ENCODE peak calls at places on chromosomes 11 and 22, in four cellular contexts. R is SJCRH30, D is Peyer's patch, Y is breast epithelium. L is an unnamed sample.

GRCh38 chr22:21701384-21701971 is 34.1 kb downstream of the YPEL1 start:
- DNase-seq in R (no peak), D (no peak), Y (no peak), L (no peak)

GRCh38 chr11:1071571-1072115 is 3.0 kb upstream of the MUC2 start:
- DNase-seq in R (no peak), D (no peak), Y (no peak), L (no peak)

GRCh38 chr22:38104084-38104483 is 6.4 kb downstream of the BAIAP2L2 start:
- DNase-seq in R (peak; percentile 52), D (no peak), Y (no peak), L (no peak)

GRCh38 chr22:30606455-30607299 is at the start of gene TCN2:
- DNase-seq in R (peak; percentile 68), D (peak; percentile 89), Y (peak; percentile 57), L (peak; percentile 69)

GRCh38 chr11:35632301-35632700 is 14.0 kb downstream of the FJX1 start:
- DNase-seq in R (peak; percentile 50), D (no peak), Y (no peak), L (no peak)

GRCh38 chr11:2415171-2415570 is 14.6 kb downstream of the TSSC4 start:
- DNase-seq in R (no peak), D (no peak), Y (no peak), L (no peak)

GRCh38 chr22:27995801-27996528 is 76.9 kb upstream of the PITPNB start:
- DNase-seq in R (no peak), D (peak; percentile 37), Y (no peak), L (no peak)

GRCh38 chr11:2132874-2133480 is 6.2 kb downstream of the IGF2 start:
- DNase-seq in R (no peak), D (no peak), Y (no peak), L (no peak)

GRCh38 chr22:35784633-35785032 is 67.0 kb downstream of the APOL5 start:
- DNase-seq in R (no peak), D (no peak), Y (no peak), L (no peak)

GRCh38 chr11:86696004-86696403 is 23.6 kb upstream of the ME3 start:
- DNase-seq in R (peak; percentile 30), D (no peak), Y (no peak), L (no peak)

DNA sequence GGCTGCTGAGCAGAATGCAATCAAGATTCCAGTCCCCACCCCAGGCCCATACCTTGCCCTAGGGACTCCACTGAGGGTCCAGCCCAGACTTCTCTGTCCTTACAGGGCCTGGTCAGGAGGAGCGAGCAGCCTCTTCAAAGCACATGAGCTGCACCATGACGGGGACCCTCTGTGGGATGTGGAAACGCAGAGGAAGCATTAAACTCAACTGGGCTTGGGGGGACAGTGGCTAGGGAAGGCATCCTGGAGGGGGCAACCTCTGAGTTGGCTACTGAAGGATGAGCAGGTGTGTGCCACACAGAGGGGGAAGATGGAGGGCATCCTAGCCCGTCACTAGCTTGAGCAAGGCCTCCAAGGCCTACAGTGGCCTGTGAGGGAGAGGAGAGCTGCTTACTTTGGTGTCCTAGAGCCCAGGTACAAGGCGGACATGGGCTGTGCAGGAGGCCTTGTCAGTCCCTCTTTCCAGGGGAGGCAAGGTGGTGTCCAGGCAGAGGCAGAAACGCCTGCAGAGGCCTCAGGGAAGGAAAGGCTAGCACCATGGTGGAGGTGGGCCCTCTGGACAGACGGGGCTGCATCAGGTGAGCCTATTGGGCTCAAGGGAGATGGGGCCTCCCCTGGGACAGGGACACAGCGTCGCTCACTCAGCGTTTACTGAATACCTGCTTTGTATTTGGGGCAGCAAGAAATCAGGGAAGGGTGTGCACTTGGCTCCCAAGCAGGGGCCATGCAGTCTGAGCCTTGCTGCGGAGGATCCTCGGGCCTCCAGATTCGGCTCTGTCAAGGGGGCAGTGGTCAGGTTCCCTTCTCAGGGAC is 14.3 kb downstream of the TTC38 start:
- DNase-seq in R (no peak), D (peak; percentile 39), Y (no peak), L (no peak)
- H3K36me3 ChIP-seq in R (peaks cover 24% of the 10 kb centered on the region), D (no peaks in the 10 kb centered on the region), Y (peaks cover 10% of the 10 kb centered on the region), L (peaks cover 77% of the 10 kb centered on the region)

DNA sequence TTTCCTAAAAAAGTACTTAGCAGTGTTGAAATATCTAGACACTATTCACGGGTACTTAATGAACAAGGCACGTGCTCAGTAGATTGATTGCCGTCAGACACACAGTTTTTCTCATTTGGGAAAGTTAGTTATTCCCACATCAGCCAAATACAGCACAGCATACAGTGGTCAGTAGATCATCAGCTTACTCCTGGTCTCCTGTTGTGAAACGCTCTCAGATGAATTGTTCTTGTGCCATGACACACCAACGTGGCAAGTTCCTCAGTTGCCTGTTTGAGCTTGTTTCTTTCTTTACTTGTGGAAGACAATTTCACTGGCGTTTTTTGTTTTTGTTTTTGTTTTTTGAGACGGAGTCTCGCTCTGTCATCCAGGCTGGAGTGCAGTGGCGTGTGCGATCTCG is 8.6 kb downstream of the TAB1 start:
- DNase-seq in R (no peak), D (no peak), Y (no peak), L (no peak)
- H3K4me1 ChIP-seq in R (peaks cover 6% of the 10 kb centered on the region), D (no peaks in the 10 kb centered on the region), Y (no peaks in the 10 kb centered on the region), L (peaks cover 29% of the 10 kb centered on the region)

DNA sequence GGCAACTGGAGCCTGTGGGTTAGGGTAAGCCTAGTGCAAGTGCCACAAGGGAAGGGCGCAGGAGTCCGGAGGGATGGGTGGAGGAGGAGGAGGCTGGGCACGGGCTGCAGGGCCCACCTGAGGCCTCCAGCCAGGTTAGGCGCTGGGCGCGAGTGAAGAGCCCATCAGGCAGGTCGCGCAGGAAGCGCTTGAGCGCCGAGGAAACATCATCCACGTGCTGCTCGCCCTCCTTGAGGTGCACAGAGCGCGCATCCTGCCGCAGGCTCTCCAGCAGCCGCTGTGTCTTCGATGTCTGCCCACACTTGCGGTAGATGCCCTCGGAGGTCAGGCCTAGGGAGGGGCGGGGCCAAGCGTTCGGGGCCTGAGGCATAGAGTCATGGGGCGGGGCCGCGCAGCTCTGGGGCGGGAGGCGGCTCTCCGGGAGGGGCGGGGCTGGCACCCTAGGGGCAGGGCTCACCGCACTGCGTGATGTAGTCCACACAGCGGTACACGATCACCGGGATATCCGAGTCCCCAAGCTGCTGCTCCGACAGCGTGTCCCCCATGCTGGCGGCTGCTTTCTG is 22.7 kb upstream of the PDE2A start:
- DNase-seq in R (no peak), D (no peak), Y (no peak), L (peak; percentile 62)
- H3K36me3 ChIP-seq in R (peaks cover 3% of the 10 kb centered on the region), D (no peaks in the 10 kb centered on the region), Y (peaks cover 11% of the 10 kb centered on the region), L (peaks cover 91% of the 10 kb centered on the region)

DNA sequence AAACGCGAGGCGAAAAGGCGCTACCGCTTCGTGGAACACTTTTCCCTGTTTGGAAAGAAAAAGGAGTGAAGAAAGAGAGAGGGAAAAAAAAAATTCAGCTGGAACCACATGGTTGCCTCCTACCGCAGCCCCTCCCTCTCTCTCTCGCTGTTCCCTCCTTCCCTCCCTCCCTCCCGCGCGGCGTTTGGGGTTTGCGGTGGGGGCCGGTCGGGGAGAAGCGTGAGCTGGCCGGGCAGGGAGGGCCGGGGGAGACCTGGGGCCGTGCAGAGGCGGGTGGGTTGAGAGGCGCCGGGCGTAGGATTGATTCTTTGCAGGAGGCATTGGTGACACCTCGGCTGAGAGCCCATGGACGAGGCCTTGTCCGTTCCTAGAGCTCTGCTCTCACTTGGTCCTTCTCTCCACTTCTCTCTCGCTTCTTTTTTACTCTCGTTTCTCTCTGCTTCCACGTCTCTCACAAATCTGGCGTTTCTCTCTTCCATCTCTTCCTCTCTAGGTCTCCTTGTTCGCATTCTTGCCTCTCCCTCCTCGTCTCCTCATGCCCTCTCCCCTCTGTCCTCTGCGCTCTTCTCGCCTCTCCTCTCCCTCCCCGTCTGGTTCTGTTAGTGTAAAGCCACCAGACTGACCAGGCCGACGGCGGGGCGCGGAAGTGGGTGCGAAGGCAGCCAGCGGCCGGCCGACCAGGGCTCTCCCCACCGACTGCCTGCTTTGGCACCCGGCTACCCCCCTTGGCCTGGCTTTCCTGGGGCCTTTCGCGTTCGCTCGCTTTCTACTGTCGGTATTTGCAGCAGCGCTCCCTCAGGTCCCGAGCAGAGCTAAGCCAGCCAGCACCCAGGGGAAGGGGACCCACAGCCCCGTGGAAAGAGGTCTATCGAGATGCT is at the start of gene CLMP:
- DNase-seq in R (peak; percentile 60), D (peak; percentile 60), Y (peak; percentile 66), L (no peak)
- H3K4me1 ChIP-seq in R (peaks cover 4% of the 10 kb centered on the region), D (no peaks in the 10 kb centered on the region), Y (peaks cover 4% of the 10 kb centered on the region), L (peaks cover 9% of the 10 kb centered on the region)

GRCh38 chr11:70323811-70324210 is 53.3 kb downstream of the PPFIA1 start:
- DNase-seq in R (no peak), D (no peak), Y (no peak), L (no peak)
- H3K36me3 ChIP-seq in R (peaks cover 22% of the 10 kb centered on the region), D (no peaks in the 10 kb centered on the region), Y (no peaks in the 10 kb centered on the region), L (peaks cover 34% of the 10 kb centered on the region)

GRCh38 chr11:46333129-46333947 is 13.9 kb upstream of the DGKZ start:
- DNase-seq in R (no peak), D (no peak), Y (no peak), L (no peak)
- H3K4me1 ChIP-seq in R (peaks cover 15% of the 10 kb centered on the region), D (peaks cover 4% of the 10 kb centered on the region), Y (no peaks in the 10 kb centered on the region), L (peaks cover 5% of the 10 kb centered on the region)

GRCh38 chr11:110903378-110903777 is 191.1 kb upstream of the ARHGAP20 start:
- DNase-seq in R (no peak), D (no peak), Y (no peak), L (no peak)
- H3K36me3 ChIP-seq in R (no peaks in the 10 kb centered on the region), D (no peaks in the 10 kb centered on the region), Y (no peaks in the 10 kb centered on the region), L (no peaks in the 10 kb centered on the region)